ENCODE peak calls at places on chromosomes 2 and 18, in five cellular contexts. One of them, this sample, is unnamed.

GRCh38 chr2:153386481-153386891 is 92.1 kb downstream of the RPRM start:
- DNase-seq in fibroblast of lung: no peak
- DNase-seq in OCI-LY7: no peak
- DNase-seq in keratinocyte: no peak
- DNase-seq in HCT116: no peak
- DNase-seq in this sample: no peak

GRCh38 chr2:230878599-230878965 is 13.8 kb downstream of the ITM2C start:
- DNase-seq in fibroblast of lung: no peak
- DNase-seq in OCI-LY7: no peak
- DNase-seq in keratinocyte: no peak
- DNase-seq in HCT116: no peak
- DNase-seq in this sample: peak

GRCh38 chr2:25473758-25474335 is 132.1 kb upstream of the DNMT3A start:
- DNase-seq in fibroblast of lung: no peak
- DNase-seq in OCI-LY7: no peak
- DNase-seq in keratinocyte: no peak
- DNase-seq in HCT116: no peak
- DNase-seq in this sample: no peak

GRCh38 chr2:42248846-42249245 is 79.7 kb downstream of the EML4 start:
- DNase-seq in fibroblast of lung: no peak
- DNase-seq in OCI-LY7: no peak
- DNase-seq in keratinocyte: no peak
- DNase-seq in HCT116: no peak
- DNase-seq in this sample: no peak

GRCh38 chr2:209721497-209721896 is 50.1 kb upstream of the UNC80 start:
- DNase-seq in fibroblast of lung: peak
- DNase-seq in OCI-LY7: no peak
- DNase-seq in keratinocyte: no peak
- DNase-seq in HCT116: no peak
- DNase-seq in this sample: no peak

GRCh38 chr2:31877008-31877407 is 133.8 kb downstream of the MEMO1 start:
- DNase-seq in fibroblast of lung: peak
- DNase-seq in OCI-LY7: no peak
- DNase-seq in keratinocyte: no peak
- DNase-seq in HCT116: no peak
- DNase-seq in this sample: no peak

GRCh38 chr2:120567128-120567527 is 168.5 kb upstream of the GLI2 start:
- DNase-seq in fibroblast of lung: no peak
- DNase-seq in OCI-LY7: no peak
- DNase-seq in keratinocyte: no peak
- DNase-seq in HCT116: no peak
- DNase-seq in this sample: no peak

GRCh38 chr2:67561411-67561965 is 164.4 kb downstream of the ETAA1 start:
- DNase-seq in fibroblast of lung: peak
- DNase-seq in OCI-LY7: no peak
- DNase-seq in keratinocyte: no peak
- DNase-seq in HCT116: no peak
- DNase-seq in this sample: peak

GRCh38 chr2:63073994-63074393 is 23.4 kb downstream of the OTX1 start:
- DNase-seq in fibroblast of lung: no peak
- DNase-seq in OCI-LY7: no peak
- DNase-seq in keratinocyte: no peak
- DNase-seq in HCT116: no peak
- DNase-seq in this sample: no peak

GRCh38 chr2:234987754-234988153 is 35.9 kb downstream of the SH3BP4 start:
- DNase-seq in fibroblast of lung: no peak
- DNase-seq in OCI-LY7: no peak
- DNase-seq in keratinocyte: no peak
- DNase-seq in HCT116: no peak
- DNase-seq in this sample: no peak

GRCh38 chr2:188798159-188798558 is 176.0 kb upstream of the COL3A1 start:
- DNase-seq in fibroblast of lung: peak
- DNase-seq in OCI-LY7: no peak
- DNase-seq in keratinocyte: no peak
- DNase-seq in HCT116: no peak
- DNase-seq in this sample: no peak

GRCh38 chr2:168278424-168278888 is 31.1 kb upstream of the STK39 start:
- DNase-seq in fibroblast of lung: peak
- DNase-seq in OCI-LY7: no peak
- DNase-seq in keratinocyte: no peak
- DNase-seq in HCT116: peak
- DNase-seq in this sample: no peak

GRCh38 chr2:188971316-188971930 is 2.8 kb upstream of the COL3A1 start:
- DNase-seq in fibroblast of lung: no peak
- DNase-seq in OCI-LY7: no peak
- DNase-seq in keratinocyte: no peak
- DNase-seq in HCT116: no peak
- DNase-seq in this sample: no peak

GRCh38 chr18:11948852-11949523 is 32.3 kb upstream of the IMPA2 start:
- DNase-seq in fibroblast of lung: peak
- DNase-seq in OCI-LY7: no peak
- DNase-seq in keratinocyte: no peak
- DNase-seq in HCT116: no peak
- DNase-seq in this sample: no peak

GRCh38 chr2:71558300-71559051 is 105.1 kb downstream of the DYSF start:
- DNase-seq in fibroblast of lung: no peak
- DNase-seq in OCI-LY7: no peak
- DNase-seq in keratinocyte: no peak
- DNase-seq in HCT116: no peak
- DNase-seq in this sample: peak

GRCh38 chr2:160224060-160224459 is 24.0 kb upstream of the ITGB6 start:
- DNase-seq in fibroblast of lung: peak
- DNase-seq in OCI-LY7: no peak
- DNase-seq in keratinocyte: peak
- DNase-seq in HCT116: peak
- DNase-seq in this sample: peak

GRCh38 chr18:45168883-45169585 is 446.2 kb upstream of the SLC14A2 start:
- DNase-seq in fibroblast of lung: peak
- DNase-seq in OCI-LY7: no peak
- DNase-seq in keratinocyte: peak
- DNase-seq in HCT116: no peak
- DNase-seq in this sample: no peak

GRCh38 chr2:92073036-92073814 is 2798.0 kb upstream of the TEKT4 start:
- DNase-seq in fibroblast of lung: no peak
- DNase-seq in OCI-LY7: no peak
- DNase-seq in keratinocyte: no peak
- DNase-seq in HCT116: no peak
- DNase-seq in this sample: no peak

GRCh38 chr2:36680012-36680411 is 16.5 kb upstream of the VIT start:
- DNase-seq in fibroblast of lung: peak
- DNase-seq in OCI-LY7: no peak
- DNase-seq in keratinocyte: no peak
- DNase-seq in HCT116: no peak
- DNase-seq in this sample: no peak

GRCh38 chr2:181774601-181775179 is 94.4 kb upstream of the NEUROD1 start:
- DNase-seq in fibroblast of lung: peak
- DNase-seq in OCI-LY7: peak
- DNase-seq in keratinocyte: no peak
- DNase-seq in HCT116: no peak
- DNase-seq in this sample: no peak

GRCh38 chr18:42773870-42774269 is 341.6 kb downstream of the RIT2 start:
- DNase-seq in fibroblast of lung: no peak
- DNase-seq in OCI-LY7: no peak
- DNase-seq in keratinocyte: no peak
- DNase-seq in HCT116: no peak
- DNase-seq in this sample: no peak

GRCh38 chr2:39437522-39438296 is 624 bp upstream of the MAP4K3 start:
- DNase-seq in fibroblast of lung: peak
- DNase-seq in OCI-LY7: peak
- DNase-seq in keratinocyte: peak
- DNase-seq in HCT116: peak
- DNase-seq in this sample: peak

GRCh38 chr2:171260471-171261424 is 100.1 kb upstream of the TLK1 start:
- DNase-seq in fibroblast of lung: no peak
- DNase-seq in OCI-LY7: peak
- DNase-seq in keratinocyte: no peak
- DNase-seq in HCT116: no peak
- DNase-seq in this sample: no peak

GRCh38 chr18:76354348-76354747 is 140.7 kb downstream of the ZNF516 start:
- DNase-seq in fibroblast of lung: peak
- DNase-seq in OCI-LY7: no peak
- DNase-seq in keratinocyte: no peak
- DNase-seq in HCT116: no peak
- DNase-seq in this sample: peak

GRCh38 chr2:236748801-236749200 is 179.2 kb downstream of the ACKR3 start:
- DNase-seq in fibroblast of lung: no peak
- DNase-seq in OCI-LY7: no peak
- DNase-seq in keratinocyte: no peak
- DNase-seq in HCT116: no peak
- DNase-seq in this sample: no peak

GRCh38 chr2:115122701-115123100 is 680.3 kb downstream of the DPP10 start:
- DNase-seq in fibroblast of lung: no peak
- DNase-seq in OCI-LY7: no peak
- DNase-seq in keratinocyte: no peak
- DNase-seq in HCT116: no peak
- DNase-seq in this sample: no peak

GRCh38 chr2:208175069-208175842 is 11.9 kb upstream of the CRYGA start:
- DNase-seq in fibroblast of lung: peak
- DNase-seq in OCI-LY7: peak
- DNase-seq in keratinocyte: peak
- DNase-seq in HCT116: peak
- DNase-seq in this sample: peak

GRCh38 chr2:170897108-170897507 is 31.9 kb upstream of the GORASP2 start:
- DNase-seq in fibroblast of lung: no peak
- DNase-seq in OCI-LY7: no peak
- DNase-seq in keratinocyte: no peak
- DNase-seq in HCT116: no peak
- DNase-seq in this sample: no peak

GRCh38 chr2:73908689-73909652 is 16.2 kb downstream of the ACTG2 start:
- DNase-seq in fibroblast of lung: no peak
- DNase-seq in OCI-LY7: no peak
- DNase-seq in keratinocyte: no peak
- DNase-seq in HCT116: no peak
- DNase-seq in this sample: no peak

GRCh38 chr2:73903313-73903712 is 10.5 kb downstream of the ACTG2 start:
- DNase-seq in fibroblast of lung: no peak
- DNase-seq in OCI-LY7: no peak
- DNase-seq in keratinocyte: no peak
- DNase-seq in HCT116: no peak
- DNase-seq in this sample: no peak

GRCh38 chr2:73907840-73908452 is 15.1 kb downstream of the ACTG2 start:
- DNase-seq in fibroblast of lung: peak
- DNase-seq in OCI-LY7: peak
- DNase-seq in keratinocyte: no peak
- DNase-seq in HCT116: no peak
- DNase-seq in this sample: peak

GRCh38 chr2:73904952-73905351 is 12.1 kb downstream of the ACTG2 start:
- DNase-seq in fibroblast of lung: no peak
- DNase-seq in OCI-LY7: no peak
- DNase-seq in keratinocyte: no peak
- DNase-seq in HCT116: no peak
- DNase-seq in this sample: no peak

GRCh38 chr2:73906847-73907505 is 14.2 kb downstream of the ACTG2 start:
- DNase-seq in fibroblast of lung: no peak
- DNase-seq in OCI-LY7: no peak
- DNase-seq in keratinocyte: no peak
- DNase-seq in HCT116: no peak
- DNase-seq in this sample: no peak
- H2AFZ ChIP-seq in fibroblast of lung: no peak
- H2AFZ ChIP-seq in OCI-LY7: no peak
- H2AFZ ChIP-seq in keratinocyte: no peak
- H2AFZ ChIP-seq in HCT116: no peak
- H2AFZ ChIP-seq in this sample: no peak

DNA sequence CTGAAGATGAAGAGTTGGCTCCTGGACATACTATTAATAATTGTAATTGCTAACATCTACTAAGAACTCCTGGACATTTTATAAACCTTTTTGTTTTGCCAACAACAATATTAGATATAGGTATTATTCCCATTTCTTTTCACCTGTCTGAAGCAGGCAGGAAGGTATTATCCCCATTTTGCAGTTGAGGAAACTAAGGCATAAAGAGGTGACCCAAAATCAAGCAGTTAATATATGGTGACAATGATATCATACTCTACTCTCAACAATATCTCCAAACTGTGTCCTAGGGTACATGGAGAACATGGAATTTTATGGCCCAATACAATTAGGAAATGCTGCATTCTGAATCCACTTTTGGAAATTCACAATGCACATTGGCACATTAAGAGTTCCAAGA is 1.8 kb upstream of the NMI start:
- DNase-seq in fibroblast of lung: no peak
- DNase-seq in OCI-LY7: no peak
- DNase-seq in keratinocyte: no peak
- DNase-seq in HCT116: no peak
- DNase-seq in this sample: no peak
- H2AFZ ChIP-seq in fibroblast of lung: no peak
- H2AFZ ChIP-seq in OCI-LY7: peak
- H2AFZ ChIP-seq in keratinocyte: no peak
- H2AFZ ChIP-seq in HCT116: peak
- H2AFZ ChIP-seq in this sample: no peak

DNA sequence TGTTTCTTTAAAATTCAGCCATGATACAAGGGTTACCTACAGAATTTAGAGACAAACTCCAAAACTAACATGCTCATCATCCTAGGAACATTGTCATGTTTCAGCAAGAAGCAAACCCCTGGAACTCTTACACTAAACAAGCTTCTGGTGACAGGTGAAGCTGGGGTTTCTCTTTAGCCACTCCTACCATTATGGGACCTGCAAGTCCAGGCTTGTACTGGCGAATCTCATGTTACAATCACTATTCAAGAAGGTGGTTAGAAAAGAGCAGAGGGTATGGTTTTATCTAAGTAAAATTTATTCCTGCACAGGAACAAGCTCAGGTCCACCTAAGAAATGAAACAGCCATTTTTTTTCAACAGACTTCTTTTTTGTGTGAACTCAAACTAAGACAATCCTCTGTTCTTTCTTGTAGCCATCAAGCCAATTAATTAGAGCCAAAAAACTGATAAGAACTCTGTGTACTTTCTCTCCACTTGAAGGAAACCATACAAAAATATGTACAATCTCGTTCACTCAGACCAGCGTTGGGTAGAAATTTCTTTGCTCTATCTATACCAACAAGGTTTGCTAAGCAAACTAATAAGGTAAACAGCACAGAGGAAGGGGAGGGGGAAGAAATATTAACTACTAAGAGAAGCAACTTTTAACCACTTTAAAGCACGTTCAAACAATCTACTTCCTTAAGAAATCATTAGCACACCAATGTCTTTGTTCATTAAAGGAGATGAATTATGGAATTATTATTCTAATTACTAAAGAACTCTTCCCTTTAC is 63.3 kb upstream of the NEDD4L start:
- DNase-seq in fibroblast of lung: no peak
- DNase-seq in OCI-LY7: no peak
- DNase-seq in keratinocyte: no peak
- DNase-seq in HCT116: no peak
- DNase-seq in this sample: no peak
- H2AFZ ChIP-seq in fibroblast of lung: no peak
- H2AFZ ChIP-seq in OCI-LY7: no peak
- H2AFZ ChIP-seq in keratinocyte: no peak
- H2AFZ ChIP-seq in HCT116: peak
- H2AFZ ChIP-seq in this sample: no peak

DNA sequence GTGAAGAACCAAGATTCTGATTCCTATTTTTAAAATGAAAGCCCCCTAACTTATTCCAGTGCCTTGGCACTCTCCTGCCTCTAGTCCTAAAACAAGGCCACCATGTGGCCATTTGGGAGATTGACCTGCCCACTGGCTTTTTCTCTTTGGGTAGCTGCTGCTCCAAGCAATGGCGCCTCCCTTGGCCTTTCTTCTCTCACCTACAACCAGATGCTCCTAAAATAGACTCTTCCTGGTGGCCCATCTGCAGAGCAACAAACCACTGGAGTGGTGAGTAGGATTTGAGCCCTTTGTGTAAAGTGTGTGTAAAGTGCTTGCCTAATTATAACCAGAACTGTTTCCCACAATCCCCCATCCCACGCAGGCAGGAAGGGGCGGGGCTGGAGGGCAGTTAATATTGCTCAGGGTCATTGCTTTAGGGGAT is 114.2 kb downstream of the FHOD3 start:
- DNase-seq in fibroblast of lung: peak
- DNase-seq in OCI-LY7: no peak
- DNase-seq in keratinocyte: no peak
- DNase-seq in HCT116: peak
- DNase-seq in this sample: no peak
- H2AFZ ChIP-seq in fibroblast of lung: no peak
- H2AFZ ChIP-seq in OCI-LY7: no peak
- H2AFZ ChIP-seq in keratinocyte: no peak
- H2AFZ ChIP-seq in HCT116: no peak
- H2AFZ ChIP-seq in this sample: no peak

This sample was measured in osteoblast.